ENCODE peak calls at places on chromosomes 5 and 9, in eight cellular contexts. R is Right ventricle myocardium inferior, N is astrocyte of the spinal cord, H is B cell, C is occipital lobe, S is KG1, J is endothelial cell of umbilical vein, O is H9. P is an unnamed sample.

GRCh38 chr5:85096426-85096825 is 711.7 kb upstream of the EDIL3 start:
- DNase-seq in R (no peak), N (peak), H (no peak), C (no peak), S (no peak), J (no peak), O (no peak), P (no peak)

GRCh38 chr9:129717991-129718390 is 34.9 kb downstream of the PTGES start:
- DNase-seq in R (peak), N (no peak), H (no peak), C (no peak), S (no peak), J (no peak), O (no peak), P (no peak)

GRCh38 chr9:19512432-19512831 is 103.6 kb downstream of the ACER2 start:
- DNase-seq in R (no peak), N (no peak), H (no peak), C (peak), S (no peak), J (no peak), O (no peak), P (no peak)

GRCh38 chr5:13987843-13988464 is 43.5 kb upstream of the DNAH5 start:
- DNase-seq in R (no peak), N (peak), H (peak), C (no peak), S (peak), J (peak), O (peak), P (peak)

GRCh38 chr5:75414241-75414640 is 77.2 kb downstream of the HMGCR start:
- DNase-seq in R (no peak), N (no peak), H (no peak), C (no peak), S (no peak), J (no peak), O (no peak), P (no peak)

GRCh38 chr5:131277875-131278795 is 14.3 kb downstream of the CDC42SE2 start:
- DNase-seq in R (no peak), N (no peak), H (no peak), C (no peak), S (no peak), J (no peak), O (no peak), P (no peak)

GRCh38 chr9:137027369-137028012 is 546 bp downstream of the ABCA2 start:
- DNase-seq in R (no peak), N (no peak), H (no peak), C (no peak), S (no peak), J (no peak), O (no peak), P (peak)

GRCh38 chr9:121976751-121977150 is 116.4 kb downstream of the TTLL11 start:
- DNase-seq in R (no peak), N (peak), H (no peak), C (no peak), S (no peak), J (no peak), O (no peak), P (peak)

GRCh38 chr5:172529896-172530295 is 75.6 kb upstream of the SH3PXD2B start:
- DNase-seq in R (no peak), N (no peak), H (no peak), C (no peak), S (no peak), J (no peak), O (peak), P (no peak)

GRCh38 chr5:1781726-1782384 is 17.8 kb downstream of the MRPL36 start:
- DNase-seq in R (peak), N (no peak), H (no peak), C (no peak), S (no peak), J (no peak), O (no peak), P (no peak)

GRCh38 chr9:98774746-98775145 is 21.6 kb downstream of the ANKS6 start:
- DNase-seq in R (no peak), N (no peak), H (peak), C (no peak), S (no peak), J (no peak), O (no peak), P (peak)

GRCh38 chr5:78927657-78928282 is 57.3 kb downstream of the ARSB start:
- DNase-seq in R (no peak), N (peak), H (no peak), C (no peak), S (no peak), J (peak), O (peak), P (peak)

GRCh38 chr5:369151-369939 is 47.8 kb downstream of the AHRR start:
- DNase-seq in R (peak), N (no peak), H (peak), C (no peak), S (no peak), J (no peak), O (peak), P (peak)

GRCh38 chr5:76867827-76868693 is 18.2 kb downstream of the S100Z start:
- DNase-seq in R (no peak), N (peak), H (peak), C (peak), S (no peak), J (peak), O (peak), P (peak)

GRCh38 chr5:138243794-138244193 is 30.6 kb downstream of the GFRA3 start:
- DNase-seq in R (no peak), N (no peak), H (no peak), C (no peak), S (no peak), J (no peak), O (no peak), P (no peak)

GRCh38 chr9:19875291-19875910 is 86.6 kb upstream of the SLC24A2 start:
- DNase-seq in R (no peak), N (no peak), H (no peak), C (no peak), S (no peak), J (no peak), O (no peak), P (no peak)

GRCh38 chr9:121622842-121623203 is 28.6 kb upstream of the DAB2IP start:
- DNase-seq in R (no peak), N (no peak), H (no peak), C (no peak), S (no peak), J (no peak), O (no peak), P (no peak)

GRCh38 chr5:91787718-91788117 is 404.6 kb upstream of the ARRDC3 start:
- DNase-seq in R (no peak), N (peak), H (no peak), C (no peak), S (no peak), J (no peak), O (no peak), P (no peak)

GRCh38 chr9:110048473-110048975 is 159.4 kb downstream of the C9orf152 start:
- DNase-seq in R (peak), N (peak), H (peak), C (no peak), S (no peak), J (peak), O (peak), P (peak)

GRCh38 chr9:133763272-133764183 is 25.4 kb upstream of the SARDH start:
- DNase-seq in R (peak), N (peak), H (no peak), C (no peak), S (no peak), J (peak), O (peak), P (peak)

GRCh38 chr9:92525306-92525705 is 10.5 kb downstream of the ECM2 start:
- DNase-seq in R (no peak), N (peak), H (no peak), C (no peak), S (no peak), J (no peak), O (no peak), P (no peak)

GRCh38 chr5:65061250-65061973 is 292.7 kb downstream of the CWC27 start:
- DNase-seq in R (no peak), N (no peak), H (peak), C (no peak), S (no peak), J (no peak), O (no peak), P (no peak)

GRCh38 chr5:92748072-92748676 is 832.8 kb downstream of the NR2F1-AS1 start:
- DNase-seq in R (no peak), N (no peak), H (no peak), C (no peak), S (no peak), J (no peak), O (no peak), P (no peak)

GRCh38 chr9:14706530-14707140 is 13.4 kb upstream of the ZDHHC21 start:
- DNase-seq in R (no peak), N (no peak), H (no peak), C (no peak), S (no peak), J (no peak), O (no peak), P (no peak)

GRCh38 chr5:99037668-99038067 is 108.9 kb upstream of the CHD1 start:
- DNase-seq in R (peak), N (no peak), H (no peak), C (no peak), S (no peak), J (no peak), O (peak), P (no peak)

GRCh38 chr5:137753227-137753985 is 757 bp downstream of the HNRNPA0 start:
- DNase-seq in R (peak), N (no peak), H (peak), C (no peak), S (no peak), J (no peak), O (no peak), P (peak)

GRCh38 chr9:133359420-133360175 is 3.2 kb downstream of the SURF2 start:
- DNase-seq in R (peak), N (no peak), H (no peak), C (no peak), S (no peak), J (no peak), O (peak), P (no peak)